ENCODE peak calls at places on chromosomes 13 and 19, in four cellular contexts. One of them, this sample, is unnamed.

GRCh38 chr13:34420975-34421719 is 520.9 kb upstream of the NBEA start:
- DNase-seq in A172: no peak
- DNase-seq in NCI-H1105 treated with DMSO at 0.1 percent for 48 hours: no peak
- DNase-seq in NCI-H69: no peak
- DNase-seq in this sample: no peak

GRCh38 chr13:37708101-37708500 is 109.5 kb upstream of the POSTN start:
- DNase-seq in A172: no peak
- DNase-seq in NCI-H1105 treated with DMSO at 0.1 percent for 48 hours: no peak
- DNase-seq in NCI-H69: no peak
- DNase-seq in this sample: no peak

GRCh38 chr19:33473644-33474305 is 47.8 kb downstream of the PEPD start:
- DNase-seq in A172: peak; percentile 85
- DNase-seq in NCI-H1105 treated with DMSO at 0.1 percent for 48 hours: no peak
- DNase-seq in NCI-H69: no peak
- DNase-seq in this sample: no peak

GRCh38 chr13:50843256-50844043 is at the start of gene DLEU7:
- DNase-seq in A172: no peak
- DNase-seq in NCI-H1105 treated with DMSO at 0.1 percent for 48 hours: no peak
- DNase-seq in NCI-H69: no peak
- DNase-seq in this sample: peak; percentile 93

GRCh38 chr19:18795540-18795939 is 4.4 kb upstream of the COMP start:
- DNase-seq in A172: no peak
- DNase-seq in NCI-H1105 treated with DMSO at 0.1 percent for 48 hours: no peak
- DNase-seq in NCI-H69: no peak
- DNase-seq in this sample: no peak

GRCh38 chr13:113406321-113407102 is 42.6 kb upstream of the GRTP1 start:
- DNase-seq in A172: no peak
- DNase-seq in NCI-H1105 treated with DMSO at 0.1 percent for 48 hours: no peak
- DNase-seq in NCI-H69: peak; percentile 27
- DNase-seq in this sample: peak; percentile 39

GRCh38 chr13:105969761-105970160 is 565.7 kb downstream of the EFNB2 start:
- DNase-seq in A172: peak; percentile 58
- DNase-seq in NCI-H1105 treated with DMSO at 0.1 percent for 48 hours: no peak
- DNase-seq in NCI-H69: no peak
- DNase-seq in this sample: no peak

GRCh38 chr13:51825681-51826254 is 19.2 kb downstream of the TMEM272 start:
- DNase-seq in A172: no peak
- DNase-seq in NCI-H1105 treated with DMSO at 0.1 percent for 48 hours: no peak
- DNase-seq in NCI-H69: no peak
- DNase-seq in this sample: no peak